ENCODE peak calls at places on chromosomes 13 and 19, in four cellular contexts. X is stimulated activated naive B cell treated with anti-CD40 and anti-IgM and Interleukin-4, amounts not matched to agents 10 μg/mL and 1 μg/mL and 100 μg/mL, for 72 hours; P is retinal pigment epithelial cell; H is thyroid gland. W is an unnamed sample.

GRCh38 chr19:31114585-31114984 is 234.7 kb downstream of the TSHZ3 start:
- DNase-seq in X (no peak), P (no peak), H (no peak), W (no peak)

GRCh38 chr13:25816239-25816638 is 235.6 kb downstream of the SHISA2 start:
- DNase-seq in X (no peak), P (no peak), H (peak), W (no peak)

GRCh38 chr13:30394798-30395191 is 27.5 kb upstream of the UBE2L5 start:
- DNase-seq in X (no peak), P (no peak), H (no peak), W (no peak)

GRCh38 chr13:44755872-44756271 is 179.7 kb upstream of the TSC22D1 start:
- DNase-seq in X (no peak), P (peak), H (no peak), W (peak)

GRCh38 chr13:25980255-25980654 is 71.6 kb downstream of the SHISA2 start:
- DNase-seq in X (no peak), P (peak), H (peak), W (no peak)

GRCh38 chr19:47356900-47357299 is 7.8 kb downstream of the DHX34 start:
- DNase-seq in X (no peak), P (no peak), H (peak), W (no peak)

GRCh38 chr19:41225238-41226052 is 6.4 kb downstream of the AXL start:
- DNase-seq in X (no peak), P (peak), H (peak), W (peak)

GRCh38 chr19:49676136-49676689 is 858 bp upstream of the PRMT1 start:
- DNase-seq in X (no peak), P (peak), H (peak), W (peak)

GRCh38 chr13:32895296-32895695 is 120.9 kb upstream of the KL start:
- DNase-seq in X (no peak), P (no peak), H (no peak), W (no peak)

W was measured in epithelial cell of proximal tubule.